ENCODE peak calls at places on chromosomes 1 and 21, in six cellular contexts. One of them, this sample, is unnamed.

GRCh38 chr1:54885863-54886723 is 902 bp downstream of the DHCR24 start:
- DNase-seq in upper lobe of left lung: peak; percentile 84
- DNase-seq in right atrium auricular region: no peak
- DNase-seq in uterus: no peak
- DNase-seq in neuronal stem cell: no peak
- DNase-seq in esophagus muscularis mucosa: no peak
- DNase-seq in this sample: no peak

GRCh38 chr1:90417139-90417538 is 300.0 kb downstream of the BARHL2 start:
- DNase-seq in upper lobe of left lung: no peak
- DNase-seq in esophagus muscularis mucosa: no peak
- DNase-seq in neuronal stem cell: no peak
- DNase-seq in right atrium auricular region: no peak
- DNase-seq in uterus: no peak
- DNase-seq in this sample: no peak

GRCh38 chr1:196960854-196961253 is 16.5 kb upstream of the CFHR5 start:
- DNase-seq in uterus: no peak
- DNase-seq in neuronal stem cell: no peak
- DNase-seq in upper lobe of left lung: no peak
- DNase-seq in esophagus muscularis mucosa: no peak
- DNase-seq in right atrium auricular region: no peak
- DNase-seq in this sample: no peak

GRCh38 chr21:44702973-44703730 is 6.2 kb downstream of the KRTAP10-12 start:
- DNase-seq in esophagus muscularis mucosa: peak; percentile 91
- DNase-seq in right atrium auricular region: peak; percentile 30
- DNase-seq in upper lobe of left lung: no peak
- DNase-seq in neuronal stem cell: no peak
- DNase-seq in uterus: peak; percentile 3
- DNase-seq in this sample: no peak

GRCh38 chr1:183553769-183554168 is 36.5 kb downstream of the NCF2 start:
- DNase-seq in right atrium auricular region: no peak
- DNase-seq in uterus: no peak
- DNase-seq in upper lobe of left lung: no peak
- DNase-seq in neuronal stem cell: no peak
- DNase-seq in esophagus muscularis mucosa: no peak
- DNase-seq in this sample: no peak

GRCh38 chr1:166113031-166113430 is 53.8 kb downstream of the FAM78B start:
- DNase-seq in neuronal stem cell: no peak
- DNase-seq in esophagus muscularis mucosa: peak; percentile 70
- DNase-seq in uterus: no peak
- DNase-seq in upper lobe of left lung: no peak
- DNase-seq in right atrium auricular region: no peak
- DNase-seq in this sample: no peak

GRCh38 chr1:214683596-214683995 is 80.6 kb downstream of the CENPF start:
- DNase-seq in right atrium auricular region: no peak
- DNase-seq in neuronal stem cell: no peak
- DNase-seq in upper lobe of left lung: no peak
- DNase-seq in uterus: no peak
- DNase-seq in esophagus muscularis mucosa: no peak
- DNase-seq in this sample: no peak

GRCh38 chr1:41639332-41639936 is 155.0 kb upstream of the EDN2 start:
- DNase-seq in right atrium auricular region: no peak
- DNase-seq in upper lobe of left lung: no peak
- DNase-seq in neuronal stem cell: no peak
- DNase-seq in uterus: no peak
- DNase-seq in esophagus muscularis mucosa: no peak
- DNase-seq in this sample: no peak

GRCh38 chr1:28778021-28778420 is 33.9 kb upstream of the OPRD1 start:
- DNase-seq in upper lobe of left lung: no peak
- DNase-seq in uterus: no peak
- DNase-seq in neuronal stem cell: no peak
- DNase-seq in esophagus muscularis mucosa: no peak
- DNase-seq in right atrium auricular region: no peak
- DNase-seq in this sample: no peak

GRCh38 chr1:198694542-198694941 is 55.7 kb downstream of the PTPRC start:
- DNase-seq in uterus: no peak
- DNase-seq in neuronal stem cell: no peak
- DNase-seq in esophagus muscularis mucosa: no peak
- DNase-seq in right atrium auricular region: no peak
- DNase-seq in upper lobe of left lung: no peak
- DNase-seq in this sample: no peak

GRCh38 chr1:241591317-241591716 is 48.9 kb downstream of the CHML start:
- DNase-seq in neuronal stem cell: no peak
- DNase-seq in upper lobe of left lung: no peak
- DNase-seq in right atrium auricular region: no peak
- DNase-seq in esophagus muscularis mucosa: no peak
- DNase-seq in uterus: no peak
- DNase-seq in this sample: no peak

GRCh38 chr1:168903237-168903830 is 174.3 kb upstream of the DPT start:
- DNase-seq in right atrium auricular region: no peak
- DNase-seq in upper lobe of left lung: no peak
- DNase-seq in esophagus muscularis mucosa: no peak
- DNase-seq in uterus: no peak
- DNase-seq in neuronal stem cell: no peak
- DNase-seq in this sample: no peak

GRCh38 chr1:167881069-167881468 is 32.9 kb downstream of the ADCY10 start:
- DNase-seq in uterus: no peak
- DNase-seq in neuronal stem cell: no peak
- DNase-seq in upper lobe of left lung: no peak
- DNase-seq in right atrium auricular region: no peak
- DNase-seq in esophagus muscularis mucosa: no peak
- DNase-seq in this sample: no peak

GRCh38 chr1:113534875-113535274 is 144.6 kb downstream of the MAGI3 start:
- DNase-seq in right atrium auricular region: no peak
- DNase-seq in neuronal stem cell: no peak
- DNase-seq in upper lobe of left lung: no peak
- DNase-seq in esophagus muscularis mucosa: no peak
- DNase-seq in uterus: no peak
- DNase-seq in this sample: no peak

GRCh38 chr1:40315795-40316594 is 1.1 kb downstream of the COL9A2 start:
- DNase-seq in uterus: no peak
- DNase-seq in neuronal stem cell: peak; percentile 48
- DNase-seq in upper lobe of left lung: no peak
- DNase-seq in esophagus muscularis mucosa: no peak
- DNase-seq in right atrium auricular region: no peak
- DNase-seq in this sample: no peak
- H3K4me3 ChIP-seq in uterus: peak overlapping the region; percentile 27
- H3K4me3 ChIP-seq in neuronal stem cell: peak overlapping the region; percentile 64
- H3K4me3 ChIP-seq in upper lobe of left lung: no peak overlapping the region
- H3K4me3 ChIP-seq in esophagus muscularis mucosa: peak overlapping the region; percentile 54
- H3K4me3 ChIP-seq in right atrium auricular region: peak overlapping the region; percentile 56
- H3K4me3 ChIP-seq in this sample: peak overlapping the region; percentile 22

GRCh38 chr1:88812366-88812765 is 79.0 kb downstream of the GTF2B start:
- DNase-seq in esophagus muscularis mucosa: no peak
- DNase-seq in neuronal stem cell: no peak
- DNase-seq in upper lobe of left lung: no peak
- DNase-seq in uterus: no peak
- DNase-seq in right atrium auricular region: no peak
- DNase-seq in this sample: no peak
- H3K36me3 ChIP-seq in esophagus muscularis mucosa: peaks cover 66% of the 10 kb centered on the region
- H3K36me3 ChIP-seq in neuronal stem cell: peaks cover 3% of the 10 kb centered on the region
- H3K36me3 ChIP-seq in upper lobe of left lung: peaks cover 9% of the 10 kb centered on the region
- H3K36me3 ChIP-seq in uterus: no peaks in the 10 kb centered on the region
- H3K36me3 ChIP-seq in right atrium auricular region: peaks cover 22% of the 10 kb centered on the region
- H3K36me3 ChIP-seq in this sample: no peaks in the 10 kb centered on the region

GRCh38 chr1:200893411-200893901 is 1.2 kb upstream of the INAVA start:
- DNase-seq in esophagus muscularis mucosa: no peak
- DNase-seq in uterus: no peak
- DNase-seq in right atrium auricular region: no peak
- DNase-seq in neuronal stem cell: no peak
- DNase-seq in upper lobe of left lung: no peak
- DNase-seq in this sample: no peak

GRCh38 chr1:200891774-200892157 is 2.9 kb upstream of the INAVA start:
- DNase-seq in right atrium auricular region: no peak
- DNase-seq in uterus: no peak
- DNase-seq in neuronal stem cell: peak; percentile 73
- DNase-seq in esophagus muscularis mucosa: no peak
- DNase-seq in upper lobe of left lung: no peak
- DNase-seq in this sample: no peak

GRCh38 chr1:200890818-200891773 is 3.6 kb upstream of the INAVA start:
- DNase-seq in upper lobe of left lung: no peak
- DNase-seq in esophagus muscularis mucosa: no peak
- DNase-seq in right atrium auricular region: no peak
- DNase-seq in uterus: no peak
- DNase-seq in neuronal stem cell: peak; percentile 91
- DNase-seq in this sample: no peak

GRCh38 chr1:200892958-200893357 is 1.7 kb upstream of the INAVA start:
- DNase-seq in upper lobe of left lung: no peak
- DNase-seq in neuronal stem cell: no peak
- DNase-seq in uterus: no peak
- DNase-seq in right atrium auricular region: no peak
- DNase-seq in esophagus muscularis mucosa: no peak
- DNase-seq in this sample: no peak

DNA sequence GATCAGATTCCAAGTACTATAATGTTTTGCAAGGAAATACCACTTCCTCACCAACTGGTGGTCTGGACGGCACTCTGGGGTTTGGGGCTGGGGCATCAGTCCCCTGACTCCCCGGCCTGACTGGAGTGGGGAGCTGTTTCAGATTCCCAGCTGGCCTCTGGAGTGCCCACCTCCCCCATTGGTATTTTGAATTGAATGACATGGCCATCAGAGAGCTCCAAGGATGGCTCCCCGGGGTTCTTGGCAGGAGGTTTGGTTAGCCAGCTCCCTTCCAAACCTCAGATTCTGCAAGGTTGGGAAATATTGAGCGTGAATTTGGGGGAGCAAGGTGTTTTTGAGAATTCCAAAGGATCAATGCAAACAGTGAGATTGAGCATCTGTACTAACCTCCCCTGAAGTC is 2.2 kb upstream of the INAVA start:
- DNase-seq in uterus: no peak
- DNase-seq in neuronal stem cell: no peak
- DNase-seq in esophagus muscularis mucosa: no peak
- DNase-seq in upper lobe of left lung: no peak
- DNase-seq in right atrium auricular region: no peak
- DNase-seq in this sample: no peak
- H3K27ac ChIP-seq in uterus: no peak overlapping the region
- H3K27ac ChIP-seq in neuronal stem cell: peak overlapping the region; percentile 99
- H3K27ac ChIP-seq in esophagus muscularis mucosa: no peak overlapping the region
- H3K27ac ChIP-seq in upper lobe of left lung: no peak overlapping the region
- H3K27ac ChIP-seq in right atrium auricular region: no peak overlapping the region
- H3K27ac ChIP-seq in this sample: no peak overlapping the region

GRCh38 chr1:209015092-209015491 is 568.4 kb upstream of the CAMK1G start:
- DNase-seq in neuronal stem cell: no peak
- DNase-seq in esophagus muscularis mucosa: no peak
- DNase-seq in right atrium auricular region: no peak
- DNase-seq in uterus: no peak
- DNase-seq in upper lobe of left lung: no peak
- DNase-seq in this sample: no peak

GRCh38 chr1:209012443-209013196 is 570.9 kb upstream of the CAMK1G start:
- DNase-seq in upper lobe of left lung: peak; percentile 20
- DNase-seq in esophagus muscularis mucosa: no peak
- DNase-seq in right atrium auricular region: no peak
- DNase-seq in neuronal stem cell: no peak
- DNase-seq in uterus: no peak
- DNase-seq in this sample: no peak

GRCh38 chr1:209008586-209008985 is 574.9 kb upstream of the CAMK1G start:
- DNase-seq in upper lobe of left lung: no peak
- DNase-seq in esophagus muscularis mucosa: no peak
- DNase-seq in uterus: no peak
- DNase-seq in neuronal stem cell: no peak
- DNase-seq in right atrium auricular region: no peak
- DNase-seq in this sample: no peak

DNA sequence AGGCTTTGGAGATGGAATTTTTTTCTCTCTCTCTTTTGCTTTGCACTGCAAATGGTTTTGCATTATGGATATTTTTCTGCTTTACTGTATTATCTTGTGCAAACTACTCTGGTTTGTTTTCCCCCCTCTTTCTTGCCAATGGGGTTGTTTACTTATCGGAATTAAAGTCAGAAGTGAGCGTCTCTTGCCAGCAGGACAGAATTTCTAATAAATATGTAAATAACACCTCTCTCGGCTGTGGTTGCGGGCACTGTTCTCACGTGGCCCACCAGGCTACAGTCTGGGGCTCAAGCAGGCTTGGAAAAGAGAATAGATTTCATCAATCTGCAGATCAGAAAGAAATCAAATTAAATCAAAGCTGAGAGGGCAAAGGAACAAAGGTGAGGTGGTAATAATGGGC is 572.7 kb upstream of the CAMK1G start:
- DNase-seq in right atrium auricular region: no peak
- DNase-seq in esophagus muscularis mucosa: no peak
- DNase-seq in neuronal stem cell: no peak
- DNase-seq in upper lobe of left lung: no peak
- DNase-seq in uterus: no peak
- DNase-seq in this sample: no peak
- H3K4me3 ChIP-seq in right atrium auricular region: no peak overlapping the region
- H3K4me3 ChIP-seq in esophagus muscularis mucosa: no peak overlapping the region
- H3K4me3 ChIP-seq in neuronal stem cell: no peak overlapping the region
- H3K4me3 ChIP-seq in upper lobe of left lung: no peak overlapping the region
- H3K4me3 ChIP-seq in uterus: no peak overlapping the region
- H3K4me3 ChIP-seq in this sample: no peak overlapping the region

DNA sequence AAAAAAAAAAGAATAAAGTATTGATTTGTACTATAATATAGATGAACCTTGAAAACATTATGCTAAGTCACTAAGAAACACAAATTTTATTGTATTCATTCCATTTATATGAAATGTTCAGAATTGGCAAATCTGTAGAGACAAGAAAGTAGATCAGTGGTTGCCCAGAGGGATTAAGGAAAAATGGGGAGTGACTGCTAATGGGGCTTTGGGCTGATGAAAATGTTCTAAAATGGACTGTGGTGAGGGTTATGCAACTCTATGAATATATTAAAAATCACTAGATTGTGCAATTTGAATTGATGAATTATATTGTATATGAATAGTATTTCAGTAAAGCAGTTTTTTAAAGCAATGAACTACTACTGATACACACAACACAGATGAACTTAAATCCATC is 10.0 kb downstream of the GDAP2 start:
- DNase-seq in esophagus muscularis mucosa: no peak
- DNase-seq in neuronal stem cell: no peak
- DNase-seq in right atrium auricular region: no peak
- DNase-seq in upper lobe of left lung: no peak
- DNase-seq in uterus: no peak
- DNase-seq in this sample: no peak
- H3K36me3 ChIP-seq in esophagus muscularis mucosa: peaks cover 57% of the 10 kb centered on the region
- H3K36me3 ChIP-seq in neuronal stem cell: peaks cover 4% of the 10 kb centered on the region
- H3K36me3 ChIP-seq in right atrium auricular region: peaks cover 50% of the 10 kb centered on the region
- H3K36me3 ChIP-seq in upper lobe of left lung: peaks cover 29% of the 10 kb centered on the region
- H3K36me3 ChIP-seq in uterus: no peaks in the 10 kb centered on the region
- H3K36me3 ChIP-seq in this sample: peaks cover 4% of the 10 kb centered on the region

GRCh38 chr1:248788327-248788726 is 32.8 kb upstream of the LYPD8 start:
- DNase-seq in neuronal stem cell: no peak
- DNase-seq in upper lobe of left lung: no peak
- DNase-seq in right atrium auricular region: no peak
- DNase-seq in uterus: no peak
- DNase-seq in esophagus muscularis mucosa: peak; percentile 37
- DNase-seq in this sample: no peak
- H3K27ac ChIP-seq in neuronal stem cell: no peak overlapping the region
- H3K27ac ChIP-seq in upper lobe of left lung: no peak overlapping the region
- H3K27ac ChIP-seq in right atrium auricular region: no peak overlapping the region
- H3K27ac ChIP-seq in uterus: no peak overlapping the region
- H3K27ac ChIP-seq in esophagus muscularis mucosa: no peak overlapping the region
- H3K27ac ChIP-seq in this sample: no peak overlapping the region

DNA sequence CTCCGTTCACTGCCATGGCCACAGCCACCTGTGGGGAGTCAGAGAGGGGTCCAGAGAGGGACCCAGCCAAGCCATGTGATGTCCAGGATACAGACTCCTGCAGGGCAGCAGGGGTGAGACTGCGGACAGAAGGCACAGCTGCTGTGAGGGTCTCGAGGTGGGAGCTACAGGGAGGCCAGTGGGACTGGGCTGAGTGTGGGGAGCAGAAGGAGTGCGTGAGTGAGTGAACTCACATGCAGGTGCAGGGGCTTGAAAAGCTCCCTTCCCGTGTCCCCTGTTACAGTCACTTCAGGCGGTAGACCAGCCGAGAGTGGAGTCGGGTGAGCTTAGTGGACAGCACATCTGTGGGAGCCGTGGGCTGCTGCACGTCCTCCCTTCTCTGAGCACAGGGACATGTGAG is 42.4 kb downstream of the S100B start:
- DNase-seq in esophagus muscularis mucosa: peak; percentile 60
- DNase-seq in upper lobe of left lung: no peak
- DNase-seq in right atrium auricular region: peak; percentile 40
- DNase-seq in neuronal stem cell: no peak
- DNase-seq in uterus: no peak
- DNase-seq in this sample: no peak
- H3K4me3 ChIP-seq in esophagus muscularis mucosa: no peak overlapping the region
- H3K4me3 ChIP-seq in upper lobe of left lung: no peak overlapping the region
- H3K4me3 ChIP-seq in right atrium auricular region: no peak overlapping the region
- H3K4me3 ChIP-seq in neuronal stem cell: no peak overlapping the region
- H3K4me3 ChIP-seq in uterus: no peak overlapping the region
- H3K4me3 ChIP-seq in this sample: no peak overlapping the region

This sample was measured in esophagus squamous epithelium.